ENCODE peak calls at places on chromosomes 4 and X, in seven cellular contexts. B is nephron progenitor cell; U is lower leg skin; T is T1000; O is CD4-positive, alpha-beta T cell; K is iPS-NIHi11; H is activated gamma-delta T cell treated with anti-CD3 and anti-CD28 coated beads, Interleukin-2, amount 50 U/mL, for 16 hours. X is an unnamed sample.

GRCh38 chr4:52947691-52948397 is 85.7 kb downstream of the RASL11B start:
- DNase-seq in T (no peak), B (no peak), K (no peak), O (no peak), H (no peak), U (no peak), X (no peak)

GRCh38 chr4:146932111-146932510 is 13.6 kb downstream of the TTC29 start:
- DNase-seq in H (no peak), O (no peak), K (no peak), T (no peak), U (no peak), B (no peak), X (no peak)

GRCh38 chr4:79757580-79757979 is 315.4 kb downstream of the ANTXR2 start:
- DNase-seq in K (no peak), B (no peak), T (no peak), U (no peak), O (no peak), H (no peak), X (no peak)

GRCh38 chr4:28369504-28369903 is 1508.9 kb downstream of the STIM2 start:
- DNase-seq in O (no peak), U (no peak), K (no peak), T (no peak), H (no peak), B (no peak), X (no peak)

GRCh38 chr4:42401171-42401570 is 3.9 kb downstream of the SHISA3 start:
- DNase-seq in B (no peak), T (no peak), K (no peak), O (no peak), U (no peak), H (no peak), X (no peak)

GRCh38 chrX:152637649-152638442 is at the start of gene GABRQ:
- DNase-seq in B (peak), O (no peak), K (peak), U (no peak), H (no peak), T (peak), X (peak)

GRCh38 chr4:108342325-108342986 is 173.7 kb upstream of the LEF1 start:
- DNase-seq in H (no peak), T (no peak), B (no peak), K (no peak), O (no peak), U (no peak), X (no peak)

GRCh38 chr4:159283697-159284492 is 181.0 kb downstream of the RAPGEF2 start:
- DNase-seq in O (no peak), U (no peak), K (peak), H (no peak), B (no peak), T (no peak), X (peak)

GRCh38 chr4:183632689-183633088 is 26.3 kb downstream of the RWDD4 start:
- DNase-seq in O (no peak), K (no peak), B (no peak), H (no peak), U (no peak), T (no peak), X (no peak)

GRCh38 chr4:38499101-38499500 is 164.9 kb upstream of the KLF3 start:
- DNase-seq in T (no peak), O (no peak), U (no peak), H (no peak), B (no peak), K (no peak), X (no peak)

GRCh38 chr4:169033660-169034059 is 23.6 kb upstream of the CBR4 start:
- DNase-seq in B (no peak), O (no peak), U (peak), K (no peak), T (no peak), H (no peak), X (no peak)

GRCh38 chr4:184163813-184164212 is 53.9 kb downstream of the ENPP6 start:
- DNase-seq in H (no peak), K (peak), T (no peak), B (peak), O (no peak), U (peak), X (no peak)

GRCh38 chr4:178070155-178070554 is 627.9 kb upstream of the AGA start:
- DNase-seq in O (no peak), H (no peak), K (no peak), T (no peak), U (no peak), B (no peak), X (no peak)

GRCh38 chrX:26915064-26915463 is 548.1 kb downstream of the PPP4R3C start:
- DNase-seq in B (no peak), O (no peak), K (no peak), H (no peak), U (no peak), T (no peak), X (no peak)

GRCh38 chrX:72314881-72315280 is 9.2 kb upstream of the CITED1 start:
- DNase-seq in K (no peak), O (no peak), B (no peak), H (no peak), U (no peak), T (no peak), X (no peak)

GRCh38 chr4:15569746-15570145 is 85.4 kb downstream of the FBXL5 start:
- DNase-seq in U (no peak), H (no peak), T (no peak), K (no peak), B (no peak), O (no peak), X (no peak)

GRCh38 chrX:10054396-10054795 is 87.2 kb downstream of the CLDN34 start:
- DNase-seq in O (no peak), T (no peak), K (no peak), H (no peak), U (peak), B (no peak), X (no peak)

GRCh38 chr4:168605411-168605810 is 108.6 kb downstream of the PALLD start:
- DNase-seq in H (no peak), B (no peak), K (no peak), T (no peak), O (no peak), U (no peak), X (no peak)

GRCh38 chr4:169975837-169976796 is 50.1 kb downstream of the MFAP3L start:
- DNase-seq in O (no peak), T (no peak), U (no peak), H (no peak), B (no peak), K (no peak), X (no peak)

GRCh38 chrX:150366951-150367545 is 3.9 kb downstream of the MAMLD1 start:
- DNase-seq in K (no peak), O (no peak), H (no peak), T (no peak), B (no peak), U (no peak), X (no peak)

GRCh38 chrX:9923357-9923756 is 43.8 kb upstream of the CLDN34 start:
- DNase-seq in O (no peak), K (no peak), B (no peak), T (no peak), U (no peak), H (no peak), X (no peak)

GRCh38 chr4:73762409-73762808 is 22.0 kb downstream of the CXCL8 start:
- DNase-seq in B (no peak), O (no peak), H (no peak), K (no peak), U (no peak), T (no peak), X (no peak)

GRCh38 chr4:5758741-5759140 is 47.7 kb downstream of the EVC start:
- DNase-seq in T (peak), H (no peak), B (no peak), K (no peak), O (no peak), U (peak), X (no peak)

GRCh38 chrX:275967-276587 is 5.1 kb upstream of the PLCXD1 start:
- DNase-seq in O (peak), K (peak), T (no peak), B (peak), H (peak), U (peak), X (no peak)

GRCh38 chr4:162350331-162350730 is 186.5 kb upstream of the FSTL5 start:
- DNase-seq in B (no peak), H (no peak), K (no peak), T (no peak), U (no peak), O (no peak), X (no peak)

GRCh38 chr4:40283413-40283812 is 51.7 kb upstream of the CHRNA9 start:
- DNase-seq in T (no peak), K (peak), H (no peak), U (no peak), O (no peak), B (no peak), X (no peak)

GRCh38 chrX:108582151-108582550 is 142.5 kb downstream of the COL4A5 start:
- DNase-seq in U (no peak), T (no peak), H (no peak), B (no peak), O (no peak), K (no peak), X (no peak)